ENCODE peak calls at places on chromosomes 6 and 20, in six cellular contexts. V is posterior vena cava; K is T1000; G is heart right ventricle; W is activated naive CD8-positive, alpha-beta T cell treated with anti-CD3 and anti-CD28 coated beads, Interleukin-2, amount 50 U/mL, for 24 hours; O is amygdala. B is an unnamed sample.

GRCh38 chr6:138465007-138465645 is 34.2 kb downstream of the NHSL1 start:
- DNase-seq in V (no peak), K (peak), G (no peak), W (no peak), O (no peak), B (no peak)

GRCh38 chr6:27668442-27669275 is 195.8 kb upstream of the ZNF184 start:
- DNase-seq in V (no peak), K (no peak), G (no peak), W (peak), O (peak), B (no peak)

GRCh38 chr6:32799740-32800139 is 17.1 kb downstream of the HLA-DOB start:
- DNase-seq in V (no peak), K (no peak), G (no peak), W (no peak), O (no peak), B (no peak)

GRCh38 chr6:81451787-81452186 is 300.7 kb downstream of the TENT5A start:
- DNase-seq in V (no peak), K (peak), G (no peak), W (no peak), O (no peak), B (no peak)

GRCh38 chr20:7496394-7497111 is 443.7 kb downstream of the HAO1 start:
- DNase-seq in V (no peak), K (no peak), G (no peak), W (no peak), O (no peak), B (no peak)

GRCh38 chr6:14092301-14092700 is 25.3 kb upstream of the CD83 start:
- DNase-seq in V (no peak), K (no peak), G (no peak), W (no peak), O (no peak), B (no peak)

GRCh38 chr6:39953076-39953623 is 18.9 kb upstream of the MOCS1 start:
- DNase-seq in V (no peak), K (no peak), G (no peak), W (no peak), O (no peak), B (no peak)

GRCh38 chr6:166743415-166743814 is 116.4 kb upstream of the RPS6KA2 start:
- DNase-seq in V (no peak), K (no peak), G (no peak), W (no peak), O (no peak), B (no peak)

GRCh38 chr6:148818939-148819575 is 72.2 kb downstream of the UST start:
- DNase-seq in V (no peak), K (no peak), G (no peak), W (no peak), O (no peak), B (no peak)

GRCh38 chr6:107830060-107830459 is 5.9 kb upstream of the SCML4 start:
- DNase-seq in V (no peak), K (no peak), G (no peak), W (no peak), O (no peak), B (no peak)

GRCh38 chr20:21767739-21768223 is 62.3 kb downstream of the PAX1 start:
- DNase-seq in V (no peak), K (no peak), G (no peak), W (peak), O (no peak), B (no peak)

GRCh38 chr6:45608252-45608911 is 230.6 kb upstream of the SUPT3H start:
- DNase-seq in V (no peak), K (peak), G (no peak), W (no peak), O (no peak), B (no peak)

GRCh38 chr20:44600758-44601562 is 18.6 kb downstream of the PKIG start:
- DNase-seq in V (peak), K (no peak), G (peak), W (no peak), O (no peak), B (peak)

B was measured in sigmoid colon.